ENCODE peak calls at places on chromosomes 16 and 17, in eight cellular contexts. E is GM12878, Q is lung, Y is heart right ventricle, F is sigmoid colon, J is heart left ventricle, X is adipocyte, N is GM23248. M is an unnamed sample.

GRCh38 chr17:57408064-57408811 is 151.9 kb downstream of the MSI2 start:
- DNase-seq in N (no peak), Y (no peak), X (no peak), E (peak; percentile 46), Q (no peak), J (no peak), F (no peak), M (peak; percentile 81)

GRCh38 chr17:66956941-66957340 is 7.6 kb upstream of the CACNG4 start:
- DNase-seq in E (no peak), X (no peak), J (no peak), Q (no peak), N (no peak), Y (no peak), F (no peak), M (no peak)

GRCh38 chr17:8392674-8393469 is 4.8 kb downstream of the RNF222 start:
- DNase-seq in N (no peak), F (no peak), X (no peak), Q (no peak), J (no peak), E (no peak), Y (no peak), M (peak; percentile 58)

GRCh38 chr17:49547566-49547965 is 28.1 kb upstream of the NXPH3 start:
- DNase-seq in Q (no peak), X (no peak), F (no peak), E (no peak), N (no peak), Y (no peak), J (no peak), M (peak; percentile 51)

GRCh38 chr16:82664181-82664580 is 37.4 kb downstream of the CDH13 start:
- DNase-seq in Y (no peak), F (no peak), Q (no peak), X (no peak), N (no peak), E (no peak), J (no peak), M (no peak)

GRCh38 chr17:44961921-44962350 is 6.2 kb downstream of the C1QL1 start:
- DNase-seq in N (peak; percentile 40), F (peak; percentile 47), Y (no peak), X (no peak), J (no peak), E (no peak), Q (no peak), M (peak; percentile 88)

GRCh38 chr16:26505501-26505900 is 561.2 kb upstream of the C16orf82 start:
- DNase-seq in N (no peak), Q (no peak), Y (no peak), X (no peak), F (no peak), E (no peak), J (no peak), M (no peak)

GRCh38 chr16:12651765-12652531 is 151.7 kb downstream of the CPPED1 start:
- DNase-seq in X (no peak), Q (no peak), Y (no peak), J (no peak), E (no peak), N (no peak), F (no peak), M (no peak)

GRCh38 chr16:79100456-79100855 is 500.1 kb downstream of the MAF start:
- DNase-seq in F (no peak), Y (no peak), Q (no peak), N (no peak), E (no peak), X (no peak), J (no peak), M (no peak)

GRCh38 chr17:42928714-42929496 is 28.3 kb downstream of the G6PC1 start:
- DNase-seq in E (peak; percentile 45), Q (peak; percentile 53), N (peak; percentile 91), Y (no peak), X (peak; percentile 70), J (peak; percentile 26), F (peak; percentile 69), M (peak; percentile 86)

GRCh38 chr16:31118223-31119155 is 1.0 kb downstream of the KAT8 start:
- DNase-seq in J (no peak), N (peak; percentile 94), E (no peak), F (no peak), Q (no peak), X (peak; percentile 83), Y (no peak), M (no peak)

DNA sequence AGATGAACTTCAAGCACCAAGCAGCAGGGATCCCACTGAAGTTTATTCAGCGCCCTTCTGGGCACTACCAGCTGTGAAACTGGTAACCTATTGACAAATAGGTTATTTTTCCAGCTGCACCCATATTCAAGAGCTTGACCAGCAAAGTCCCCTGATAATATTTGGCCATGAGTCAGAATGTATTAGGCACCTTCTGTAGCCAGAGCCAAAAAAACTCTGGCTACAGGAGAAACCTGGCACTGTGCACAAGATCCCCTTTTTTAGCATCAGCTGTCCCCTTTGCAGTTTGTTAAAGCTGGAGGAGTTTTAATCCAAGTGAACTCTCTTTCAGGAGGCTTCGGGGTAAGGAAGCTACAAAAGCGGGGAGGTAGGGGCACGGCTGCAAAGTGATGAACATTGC is 60.2 kb downstream of the GRIN2A start:
- DNase-seq in J (no peak), F (no peak), Q (no peak), X (no peak), E (no peak), N (no peak), Y (no peak), M (no peak)
- H3K4me3 ChIP-seq in J (no peak overlapping the region), F (no peak overlapping the region), Q (no peak overlapping the region), X (peak overlapping the region; percentile 41), E (no peak overlapping the region), N (no peak overlapping the region), Y (peak overlapping the region; percentile 20), M (no peak overlapping the region)

DNA sequence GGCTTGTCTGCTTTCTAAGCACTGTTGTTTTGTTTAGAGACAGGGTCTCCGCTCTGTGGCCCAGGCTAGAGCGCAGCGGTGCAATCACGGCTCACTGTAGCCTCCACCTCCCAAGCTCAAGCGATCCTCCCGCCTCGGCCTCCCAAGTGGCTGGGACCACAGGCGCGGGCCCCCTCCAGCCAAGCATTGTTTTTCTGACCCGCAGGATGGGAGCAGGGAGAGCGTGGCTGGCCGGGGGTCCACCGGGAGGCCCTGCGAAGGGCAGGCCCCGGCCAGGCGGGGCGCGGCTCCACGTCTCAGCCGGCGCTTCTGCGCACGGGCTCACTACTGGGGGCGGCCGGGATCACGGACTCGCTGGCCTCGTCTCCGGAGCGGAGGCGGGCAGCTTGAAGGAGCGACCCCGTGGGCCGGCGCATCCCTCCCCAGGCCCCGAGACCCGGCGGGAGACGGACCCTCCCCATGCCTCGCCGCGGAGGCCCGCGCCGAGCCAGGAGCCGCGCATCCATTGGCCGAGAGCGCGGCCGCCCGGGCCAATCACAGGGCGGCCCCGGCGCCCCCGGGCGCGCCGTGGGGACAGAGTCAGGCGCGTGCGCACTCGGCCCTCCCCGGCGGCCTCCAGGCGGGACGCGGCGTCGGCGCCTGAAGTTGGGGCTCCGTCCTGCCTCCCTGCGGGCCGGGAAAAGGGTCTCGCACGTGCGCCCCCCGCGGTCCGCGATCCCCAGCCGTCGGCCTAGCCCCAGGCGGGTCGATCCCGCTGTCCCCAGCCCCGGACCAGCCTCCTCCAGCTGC is 24.9 kb downstream of the ACTG1 start:
- DNase-seq in E (no peak), Q (peak; percentile 75), Y (peak; percentile 89), F (peak; percentile 90), N (peak; percentile 92), X (peak; percentile 94), J (peak; percentile 89), M (peak; percentile 93)
- H3K4me1 ChIP-seq in E (peaks cover 12% of the 10 kb centered on the region), Q (no peaks in the 10 kb centered on the region), Y (peaks cover 51% of the 10 kb centered on the region), F (no peaks in the 10 kb centered on the region), N (no peaks in the 10 kb centered on the region), X (peaks cover 12% of the 10 kb centered on the region), J (peaks cover 46% of the 10 kb centered on the region), M (peaks cover 10% of the 10 kb centered on the region)

GRCh38 chr16:89837014-89837546 is 8.8 kb downstream of the SPIRE2 start:
- DNase-seq in N (no peak), F (no peak), Q (no peak), Y (no peak), J (no peak), X (no peak), E (no peak), M (no peak)
- H3K4me3 ChIP-seq in N (no peak overlapping the region), F (no peak overlapping the region), Q (no peak overlapping the region), Y (no peak overlapping the region), J (no peak overlapping the region), X (peak overlapping the region; percentile 71), E (no peak overlapping the region), M (no peak overlapping the region)

GRCh38 chr17:79953335-79953734 is 82.3 kb downstream of the TBC1D16 start:
- DNase-seq in Q (no peak), N (no peak), E (no peak), F (no peak), Y (no peak), J (no peak), X (no peak), M (peak; percentile 18)
- H3K4me1 ChIP-seq in Q (no peaks in the 10 kb centered on the region), N (peaks cover 9% of the 10 kb centered on the region), E (no peaks in the 10 kb centered on the region), F (no peaks in the 10 kb centered on the region), Y (peaks cover 18% of the 10 kb centered on the region), J (peaks cover 19% of the 10 kb centered on the region), X (peaks cover 17% of the 10 kb centered on the region), M (peaks cover 8% of the 10 kb centered on the region)

GRCh38 chr17:72122336-72122667 is 1.5 kb downstream of the SOX9 start:
- DNase-seq in J (no peak), Y (no peak), X (peak; percentile 19), E (no peak), F (no peak), N (no peak), Q (no peak), M (no peak)

GRCh38 chr17:72121164-72122001 is 563 bp downstream of the SOX9 start:
- DNase-seq in F (peak; percentile 72), Q (peak; percentile 38), N (peak; percentile 85), X (peak; percentile 76), E (no peak), Y (peak; percentile 46), J (peak; percentile 62), M (peak; percentile 90)

GRCh38 chr17:72122668-72123495 is 2.1 kb downstream of the SOX9 start:
- DNase-seq in J (no peak), Q (no peak), Y (peak; percentile 29), F (peak; percentile 70), N (peak; percentile 83), X (peak; percentile 60), E (no peak), M (peak; percentile 89)

GRCh38 chr17:72120878-72121163 is at the start of gene SOX9:
- DNase-seq in X (peak; percentile 90), Y (peak; percentile 84), E (peak; percentile 73), N (peak; percentile 96), J (peak; percentile 94), F (peak; percentile 86), Q (peak; percentile 92), M (peak; percentile 99)

GRCh38 chr17:72122002-72122310 is 1.1 kb downstream of the SOX9 start:
- DNase-seq in F (no peak), J (no peak), E (no peak), X (peak; percentile 47), Q (no peak), Y (no peak), N (peak; percentile 70), M (no peak)
- H3K4me3 ChIP-seq in F (peak overlapping the region; percentile 26), J (peak overlapping the region; percentile 85), E (peak overlapping the region; percentile 84), X (peak overlapping the region; percentile 92), Q (peak overlapping the region; percentile 50), Y (peak overlapping the region; percentile 78), N (peak overlapping the region; percentile 94), M (peak overlapping the region; percentile 79)

DNA sequence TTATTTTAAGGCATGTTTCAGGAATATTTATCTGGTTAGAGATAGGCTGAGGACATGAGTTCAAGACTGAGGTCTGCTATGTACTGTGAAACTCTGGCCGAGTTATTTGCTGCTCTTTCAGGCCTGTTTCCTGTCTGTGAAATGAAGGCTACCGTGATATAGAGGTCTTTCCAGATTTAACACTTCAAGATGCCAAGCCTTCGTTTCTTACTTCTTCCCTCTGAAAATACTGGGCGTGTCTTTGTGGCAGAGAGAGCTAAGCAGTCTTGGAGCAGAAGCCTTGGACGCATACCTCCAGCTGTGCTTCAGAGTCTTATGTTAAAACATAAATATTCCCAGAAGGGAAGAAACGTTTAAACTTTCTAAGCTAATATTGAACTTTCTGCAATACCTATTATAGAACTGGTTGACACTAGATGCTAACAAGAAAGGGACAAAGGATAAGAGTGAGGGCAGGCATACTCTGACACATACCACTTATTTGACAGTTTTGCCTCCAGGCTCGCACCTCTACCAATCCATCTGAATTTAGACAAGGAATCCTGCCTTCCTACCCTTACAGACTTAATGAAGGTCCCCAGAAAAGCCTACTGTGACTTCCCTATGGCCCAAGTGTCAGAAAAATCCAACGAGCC is 17.5 kb downstream of the WIPI1 start:
- DNase-seq in Q (no peak), Y (no peak), J (no peak), N (no peak), E (no peak), X (no peak), F (no peak), M (no peak)
- H3K4me1 ChIP-seq in Q (peaks cover 13% of the 10 kb centered on the region), Y (peaks cover 77% of the 10 kb centered on the region), J (peaks cover 74% of the 10 kb centered on the region), N (peaks cover 25% of the 10 kb centered on the region), E (peaks cover 33% of the 10 kb centered on the region), X (peaks cover 54% of the 10 kb centered on the region), F (no peaks in the 10 kb centered on the region), M (no peaks in the 10 kb centered on the region)